ENCODE peak calls at places on chromosomes 3 and 15, in four cellular contexts. One of them, this sample, is unnamed.

GRCh38 chr3:10274601-10275000 is 18.1 kb downstream of the GHRL start:
- DNase-seq in H1: no peak
- DNase-seq in NT2/D1: no peak
- DNase-seq in HEK293T: no peak
- DNase-seq in this sample: no peak

GRCh38 chr15:53588773-53589172 is 170.7 kb downstream of the WDR72 start:
- DNase-seq in HEK293T: no peak
- DNase-seq in NT2/D1: no peak
- DNase-seq in H1: no peak
- DNase-seq in this sample: no peak

GRCh38 chr15:62619526-62619925 is 423.0 kb upstream of the TPM1 start:
- DNase-seq in H1: no peak
- DNase-seq in HEK293T: no peak
- DNase-seq in NT2/D1: no peak
- DNase-seq in this sample: no peak

GRCh38 chr3:102114264-102114979 is 265.1 kb downstream of the NFKBIZ start:
- DNase-seq in NT2/D1: no peak
- DNase-seq in HEK293T: no peak
- DNase-seq in H1: no peak
- DNase-seq in this sample: no peak

GRCh38 chr15:69593981-69594966 is 141.7 kb downstream of the RPLP1 start:
- DNase-seq in HEK293T: no peak
- DNase-seq in H1: no peak
- DNase-seq in NT2/D1: no peak
- DNase-seq in this sample: no peak

GRCh38 chr3:12328132-12328915 is 39.5 kb downstream of the PPARG start:
- DNase-seq in HEK293T: no peak
- DNase-seq in H1: no peak
- DNase-seq in NT2/D1: no peak
- DNase-seq in this sample: no peak

GRCh38 chr15:82553846-82554245 is 13.6 kb upstream of the RPS17 start:
- DNase-seq in NT2/D1: no peak
- DNase-seq in HEK293T: no peak
- DNase-seq in H1: no peak
- DNase-seq in this sample: no peak

GRCh38 chr3:49493901-49494300 is 23.8 kb downstream of the DAG1 start:
- DNase-seq in H1: no peak
- DNase-seq in HEK293T: no peak
- DNase-seq in NT2/D1: no peak
- DNase-seq in this sample: no peak

GRCh38 chr3:110815008-110815583 is 256.5 kb upstream of the NECTIN3 start:
- DNase-seq in NT2/D1: no peak
- DNase-seq in H1: no peak
- DNase-seq in HEK293T: peak
- DNase-seq in this sample: no peak

GRCh38 chr15:63505842-63506222 is 1.4 kb downstream of the USP3 start:
- DNase-seq in H1: no peak
- DNase-seq in HEK293T: no peak
- DNase-seq in NT2/D1: no peak
- DNase-seq in this sample: no peak

GRCh38 chr15:70763950-70764730 is 782 bp upstream of the UACA start:
- DNase-seq in H1: no peak
- DNase-seq in HEK293T: no peak
- DNase-seq in NT2/D1: no peak
- DNase-seq in this sample: no peak

GRCh38 chr3:64995857-64996564 is 308.2 kb upstream of the ADAMTS9 start:
- DNase-seq in NT2/D1: no peak
- DNase-seq in HEK293T: peak
- DNase-seq in H1: no peak
- DNase-seq in this sample: no peak

GRCh38 chr15:96336045-96336642 is 5.6 kb downstream of the NR2F2 start:
- DNase-seq in HEK293T: no peak
- DNase-seq in H1: no peak
- DNase-seq in NT2/D1: no peak
- DNase-seq in this sample: no peak

GRCh38 chr3:159829056-159829995 is 159.3 kb upstream of the IL12A start:
- DNase-seq in HEK293T: no peak
- DNase-seq in H1: no peak
- DNase-seq in NT2/D1: no peak
- DNase-seq in this sample: no peak

GRCh38 chr15:57675481-57676181 is 30.9 kb upstream of the POLR2M start:
- DNase-seq in HEK293T: no peak
- DNase-seq in H1: no peak
- DNase-seq in NT2/D1: no peak
- DNase-seq in this sample: no peak

GRCh38 chr3:56725175-56725574 is 42.1 kb upstream of the TASOR start:
- DNase-seq in NT2/D1: no peak
- DNase-seq in H1: no peak
- DNase-seq in HEK293T: no peak
- DNase-seq in this sample: peak

GRCh38 chr15:27059610-27060202 is 88.7 kb downstream of the GABRG3 start:
- DNase-seq in H1: peak
- DNase-seq in HEK293T: peak
- DNase-seq in NT2/D1: peak
- DNase-seq in this sample: no peak

GRCh38 chr3:43726511-43726910 is 35.8 kb downstream of the ABHD5 start:
- DNase-seq in HEK293T: no peak
- DNase-seq in NT2/D1: no peak
- DNase-seq in H1: no peak
- DNase-seq in this sample: no peak

GRCh38 chr15:27179789-27180188 is 208.8 kb downstream of the GABRG3 start:
- DNase-seq in H1: no peak
- DNase-seq in HEK293T: no peak
- DNase-seq in NT2/D1: no peak
- DNase-seq in this sample: no peak

GRCh38 chr3:148681080-148681479 is 16.6 kb upstream of the AGTR1 start:
- DNase-seq in H1: no peak
- DNase-seq in HEK293T: no peak
- DNase-seq in NT2/D1: no peak
- DNase-seq in this sample: no peak

GRCh38 chr15:90165659-90166489 is 35.3 kb upstream of the SEMA4B start:
- DNase-seq in H1: no peak
- DNase-seq in NT2/D1: no peak
- DNase-seq in HEK293T: peak
- DNase-seq in this sample: peak

GRCh38 chr3:14347110-14347509 is 55.3 kb upstream of the SLC6A6 start:
- DNase-seq in NT2/D1: no peak
- DNase-seq in H1: no peak
- DNase-seq in HEK293T: no peak
- DNase-seq in this sample: no peak

GRCh38 chr15:77419050-77419835 is 661 bp downstream of the PEAK1 start:
- DNase-seq in H1: no peak
- DNase-seq in HEK293T: peak
- DNase-seq in NT2/D1: no peak
- DNase-seq in this sample: no peak

GRCh38 chr15:62756326-62756994 is 286.1 kb upstream of the TPM1 start:
- DNase-seq in H1: no peak
- DNase-seq in HEK293T: no peak
- DNase-seq in NT2/D1: no peak
- DNase-seq in this sample: no peak

GRCh38 chr3:42501681-42502428 is 588 bp upstream of the VIPR1 start:
- DNase-seq in NT2/D1: no peak
- DNase-seq in H1: no peak
- DNase-seq in HEK293T: no peak
- DNase-seq in this sample: no peak

GRCh38 chr3:132352556-132353143 is 35.4 kb downstream of the ACP3 start:
- DNase-seq in H1: no peak
- DNase-seq in NT2/D1: peak
- DNase-seq in HEK293T: peak
- DNase-seq in this sample: peak

GRCh38 chr15:32730677-32731654 is 13.2 kb downstream of the GREM1 start:
- DNase-seq in NT2/D1: no peak
- DNase-seq in H1: no peak
- DNase-seq in HEK293T: peak
- DNase-seq in this sample: no peak

GRCh38 chr15:30001592-30001991 is 81.2 kb upstream of the GOLGA8J start:
- DNase-seq in NT2/D1: no peak
- DNase-seq in HEK293T: no peak
- DNase-seq in H1: no peak
- DNase-seq in this sample: no peak
- TF ChIP-seq SUZ12 in NT2/D1: no peak
- TF ChIP-seq SUZ12 in HEK293T: no peak
- TF ChIP-seq SUZ12 in H1: no peak
- TF ChIP-seq SUZ12 in this sample: no peak

GRCh38 chr3:126353694-126354321 is 3.4 kb downstream of the KLF15 start:
- DNase-seq in NT2/D1: no peak
- DNase-seq in H1: no peak
- DNase-seq in HEK293T: no peak
- DNase-seq in this sample: no peak

GRCh38 chr3:126351771-126352475 is 5.3 kb downstream of the KLF15 start:
- DNase-seq in HEK293T: no peak
- DNase-seq in H1: no peak
- DNase-seq in NT2/D1: no peak
- DNase-seq in this sample: no peak

GRCh38 chr3:126351086-126351770 is 6.0 kb downstream of the KLF15 start:
- DNase-seq in HEK293T: no peak
- DNase-seq in H1: no peak
- DNase-seq in NT2/D1: no peak
- DNase-seq in this sample: no peak

GRCh38 chr3:126354776-126355175 is 2.4 kb downstream of the KLF15 start:
- DNase-seq in H1: no peak
- DNase-seq in NT2/D1: no peak
- DNase-seq in HEK293T: no peak
- DNase-seq in this sample: no peak

DNA sequence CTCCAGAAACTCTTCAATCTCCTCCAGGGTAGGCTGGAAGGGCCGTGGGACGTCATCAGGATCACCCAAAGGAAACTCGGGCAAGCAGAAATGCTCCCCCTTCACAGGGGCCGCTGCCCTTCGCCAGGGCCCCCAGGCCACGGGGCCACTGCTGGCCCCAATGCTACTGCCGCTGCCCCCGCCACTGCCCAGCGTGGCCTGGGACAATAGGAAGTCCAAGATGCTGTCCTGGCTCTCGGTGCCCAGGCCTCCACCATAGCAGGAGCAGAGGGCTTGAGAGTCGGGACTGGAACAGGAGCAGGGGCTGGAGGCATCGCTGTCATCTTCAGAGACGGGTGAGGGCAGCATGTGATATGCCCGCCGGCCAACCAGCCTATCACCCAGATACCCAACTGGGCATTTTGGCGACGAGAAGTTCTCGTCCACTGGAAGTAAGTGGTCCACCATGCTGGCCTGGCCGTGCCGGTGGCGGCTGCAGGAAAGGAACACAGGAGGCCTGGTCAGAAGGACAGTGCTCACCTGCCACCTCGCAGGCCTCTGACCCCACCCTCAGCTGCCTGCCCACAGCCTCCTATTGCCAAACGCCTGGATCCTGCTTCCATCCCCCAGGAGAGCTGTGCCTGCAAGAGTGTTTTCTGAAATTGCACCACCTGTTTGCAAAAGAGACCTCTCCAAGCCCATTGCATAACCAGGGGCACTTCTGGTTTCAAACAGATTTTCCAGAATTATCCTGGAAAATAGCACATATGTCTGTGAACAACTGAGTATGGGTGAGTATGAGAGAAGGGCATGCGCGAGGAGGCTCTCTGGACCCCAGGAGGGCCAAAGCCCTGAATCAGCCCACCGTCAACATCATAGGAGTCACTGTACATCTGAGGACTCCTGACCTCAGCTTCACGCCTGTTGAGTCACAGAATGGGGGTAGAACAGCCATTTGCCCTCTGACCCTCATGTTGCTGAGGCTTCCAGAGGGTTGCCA is 4.4 kb downstream of the KLF15 start:
- DNase-seq in NT2/D1: no peak
- DNase-seq in HEK293T: no peak
- DNase-seq in H1: no peak
- DNase-seq in this sample: no peak
- TF ChIP-seq SUZ12 in NT2/D1: no peak
- TF ChIP-seq SUZ12 in HEK293T: no peak
- TF ChIP-seq SUZ12 in H1: no peak
- TF ChIP-seq SUZ12 in this sample: no peak

DNA sequence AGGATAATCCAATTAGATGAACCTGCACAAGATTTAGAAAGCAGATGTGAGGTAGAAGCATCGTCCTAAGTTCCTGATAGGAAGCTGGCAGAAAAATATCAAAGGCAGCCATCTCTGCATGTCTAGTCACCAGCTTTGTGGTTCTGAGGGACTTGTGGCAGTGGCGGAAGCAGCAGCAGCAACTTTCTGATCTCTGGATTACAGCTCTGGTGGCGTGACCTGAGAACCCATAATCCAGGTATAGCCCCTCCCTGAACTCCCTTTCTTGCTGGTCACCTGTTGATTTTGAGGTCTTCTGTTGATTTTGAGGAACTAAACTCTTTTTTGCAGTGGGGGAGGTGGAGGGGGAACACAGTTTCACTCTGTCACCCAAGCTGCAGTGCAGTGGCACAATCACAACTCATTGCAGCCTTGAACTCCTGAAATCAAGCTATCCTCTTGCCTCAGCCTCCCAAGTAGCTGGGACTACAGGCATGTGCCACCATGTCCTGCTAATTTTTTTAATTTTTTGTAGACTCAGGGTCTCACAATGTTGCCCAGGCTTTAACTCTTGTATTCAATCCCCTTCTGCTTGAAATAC is 7.9 kb downstream of the FSIP1 start:
- DNase-seq in HEK293T: no peak
- DNase-seq in NT2/D1: no peak
- DNase-seq in H1: no peak
- DNase-seq in this sample: no peak
- TF ChIP-seq SUZ12 in HEK293T: no peak
- TF ChIP-seq SUZ12 in NT2/D1: no peak
- TF ChIP-seq SUZ12 in H1: no peak
- TF ChIP-seq SUZ12 in this sample: no peak

GRCh38 chr3:188510366-188510765 is 356.4 kb downstream of the LPP start:
- DNase-seq in NT2/D1: no peak
- DNase-seq in HEK293T: no peak
- DNase-seq in H1: no peak
- DNase-seq in this sample: no peak
- TF ChIP-seq SUZ12 in NT2/D1: no peak
- TF ChIP-seq SUZ12 in HEK293T: no peak
- TF ChIP-seq SUZ12 in H1: no peak
- TF ChIP-seq SUZ12 in this sample: no peak

DNA sequence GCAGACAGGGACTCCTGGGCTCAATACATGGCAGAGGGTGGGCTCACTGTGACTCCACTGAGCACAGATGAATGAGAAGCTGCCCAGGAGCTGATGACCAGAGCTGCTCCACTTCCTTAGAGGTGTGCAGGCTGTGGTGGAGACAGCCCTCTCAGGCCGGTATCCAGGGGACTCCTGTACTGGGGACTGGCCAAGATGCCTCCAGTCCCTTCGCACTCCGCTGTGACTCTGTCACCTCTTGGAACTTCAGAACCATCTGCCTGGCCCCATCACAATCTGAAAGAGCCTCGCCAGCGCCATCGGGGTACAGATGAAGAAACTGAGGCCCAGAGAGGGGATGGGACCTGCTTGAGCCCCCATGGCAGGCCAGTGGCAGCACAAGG is 111.2 kb downstream of the ETFA start:
- DNase-seq in NT2/D1: no peak
- DNase-seq in HEK293T: no peak
- DNase-seq in H1: no peak
- DNase-seq in this sample: no peak
- TF ChIP-seq SUZ12 in NT2/D1: no peak
- TF ChIP-seq SUZ12 in HEK293T: no peak
- TF ChIP-seq SUZ12 in H1: no peak
- TF ChIP-seq SUZ12 in this sample: no peak